ENCODE peak calls at places on chromosomes 6 and 20, in nine cellular contexts. Y is neural progenitor cell, U is cardiac fibroblast, K is GM10248, E is mucosa of descending colon, W is pancreas, D is GM13977, X is lower lobe of right lung, N is body of pancreas. Q is an unnamed sample.

GRCh38 chr20:8457978-8458377 is 325.9 kb downstream of the PLCB1 start:
- DNase-seq in Y (no peak), E (no peak), X (no peak), K (no peak), U (no peak), D (no peak), N (no peak), W (no peak), Q (no peak)

GRCh38 chr20:32336918-32337347 is 21.2 kb upstream of the ASXL1 start:
- DNase-seq in E (peak; percentile 27), D (peak; percentile 53), W (no peak), X (no peak), N (no peak), K (no peak), U (peak; percentile 64), Y (peak; percentile 43), Q (peak; percentile 51)

GRCh38 chr6:51830666-51831065 is 256.7 kb downstream of the PKHD1 start:
- DNase-seq in K (no peak), N (no peak), D (no peak), W (no peak), X (no peak), E (no peak), Y (no peak), U (no peak), Q (peak; percentile 26)

GRCh38 chr20:59749293-59749680 is 144.9 kb downstream of the PHACTR3 start:
- DNase-seq in Y (no peak), X (no peak), U (peak; percentile 24), D (no peak), E (no peak), W (no peak), K (no peak), N (no peak), Q (no peak)

GRCh38 chr6:145112711-145113148 is 622.6 kb downstream of the EPM2A start:
- DNase-seq in K (no peak), E (no peak), W (no peak), N (no peak), D (no peak), X (no peak), U (no peak), Y (no peak), Q (peak; percentile 38)

GRCh38 chr20:12528591-12529041 is 480.2 kb upstream of the SPTLC3 start:
- DNase-seq in K (no peak), W (no peak), E (no peak), U (no peak), D (no peak), Y (peak; percentile 8), N (no peak), X (no peak), Q (no peak)

GRCh38 chr6:135801755-135802154 is 49.7 kb upstream of the PDE7B start:
- DNase-seq in W (no peak), N (no peak), U (no peak), X (no peak), D (no peak), Y (no peak), K (no peak), E (no peak), Q (no peak)

GRCh38 chr6:137798846-137799245 is 68.2 kb upstream of the TNFAIP3 start:
- DNase-seq in U (no peak), Y (no peak), W (no peak), E (no peak), K (no peak), N (no peak), X (no peak), D (no peak), Q (no peak)

GRCh38 chr20:1754306-1754705 is 96.7 kb upstream of the SIRPG start:
- DNase-seq in N (no peak), E (no peak), K (no peak), W (no peak), X (no peak), Y (no peak), U (no peak), D (no peak), Q (no peak)

GRCh38 chr20:3922223-3922982 is 33.2 kb downstream of the PANK2 start:
- DNase-seq in D (no peak), E (no peak), X (peak; percentile 33), N (no peak), W (no peak), K (no peak), Y (no peak), U (no peak), Q (no peak)

GRCh38 chr6:150751296-150751695 is 114.2 kb upstream of the MTHFD1L start:
- DNase-seq in D (no peak), X (no peak), N (no peak), K (no peak), E (no peak), U (no peak), W (no peak), Y (no peak), Q (no peak)

GRCh38 chr6:43924222-43924702 is 154.3 kb downstream of the VEGFA start:
- DNase-seq in K (no peak), X (peak; percentile 56), D (no peak), E (no peak), N (peak; percentile 59), Y (no peak), W (no peak), U (peak; percentile 32), Q (peak; percentile 66)

GRCh38 chr20:10076126-10077080 is 41.6 kb downstream of the ANKEF1 start:
- DNase-seq in U (peak; percentile 38), E (peak; percentile 10), W (peak; percentile 28), K (no peak), N (peak; percentile 65), Y (no peak), X (no peak), D (no peak), Q (peak; percentile 64)

GRCh38 chr6:25835442-25836283 is 3.8 kb upstream of the SLC17A1 start:
- DNase-seq in U (peak; percentile 67), D (no peak), N (no peak), E (no peak), W (no peak), Y (no peak), X (no peak), K (no peak), Q (no peak)

GRCh38 chr20:19699132-19699971 is 58.7 kb upstream of the RIN2 start:
- DNase-seq in W (no peak), N (no peak), E (no peak), K (no peak), Y (no peak), D (no peak), U (peak; percentile 83), X (no peak), Q (peak; percentile 65)

GRCh38 chr20:57899554-57899953 is 189.7 kb upstream of the PMEPA1 start:
- DNase-seq in Y (no peak), W (no peak), U (no peak), N (no peak), K (no peak), E (no peak), X (no peak), D (no peak), Q (no peak)

GRCh38 chr20:10783660-10784336 is 110.0 kb upstream of the JAG1 start:
- DNase-seq in D (no peak), X (no peak), E (peak; percentile 13), W (no peak), Y (no peak), K (no peak), U (peak; percentile 50), N (no peak), Q (no peak)

GRCh38 chr6:71347119-71347518 is 58.5 kb downstream of the OGFRL1 start:
- DNase-seq in X (no peak), Y (no peak), W (no peak), U (no peak), K (no peak), E (no peak), D (no peak), N (no peak), Q (no peak)

GRCh38 chr6:71351190-71351589 is 62.6 kb downstream of the OGFRL1 start:
- DNase-seq in E (no peak), Y (no peak), U (no peak), D (no peak), N (no peak), X (no peak), K (no peak), W (no peak), Q (no peak)

GRCh38 chr6:71346034-71346680 is 57.5 kb downstream of the OGFRL1 start:
- DNase-seq in U (no peak), N (no peak), Y (no peak), D (no peak), K (no peak), E (no peak), X (no peak), W (no peak), Q (no peak)

GRCh38 chr6:71349976-71350615 is 61.5 kb downstream of the OGFRL1 start:
- DNase-seq in K (no peak), D (no peak), W (no peak), N (no peak), X (no peak), U (peak; percentile 85), Y (no peak), E (peak; percentile 8), Q (peak; percentile 13)

GRCh38 chr6:71349395-71349794 is 60.8 kb downstream of the OGFRL1 start:
- DNase-seq in K (peak; percentile 8), D (peak; percentile 9), E (no peak), U (peak; percentile 69), W (no peak), N (no peak), Y (peak; percentile 20), X (no peak), Q (peak; percentile 33)
- TF ChIP-seq CTCF in K (peak; percentile 56), D (peak; percentile 54), E (peak; percentile 39), U (peak; percentile 59), W (peak; percentile 50), N (peak; percentile 62), Y (peak; percentile 78), X (peak; percentile 69), Q (peak; percentile 71)

GRCh38 chr6:110357696-110358535 is at the start of gene METTL24:
- DNase-seq in X (peak; percentile 49), W (peak; percentile 51), N (peak; percentile 64), U (no peak), E (peak; percentile 10), D (peak; percentile 39), K (peak; percentile 20), Y (peak; percentile 70), Q (no peak)
- TF ChIP-seq CTCF in X (no peak), W (no peak), N (peak; percentile 63), U (no peak), E (no peak), D (peak; percentile 10), K (peak; percentile 5), Y (peak; percentile 13), Q (no peak)

GRCh38 chr6:17281100-17281496 is at the start of gene RBM24:
- DNase-seq in D (peak; percentile 40), X (peak; percentile 70), U (peak; percentile 73), E (peak; percentile 82), W (peak; percentile 67), Y (peak; percentile 91), K (peak; percentile 20), N (peak; percentile 73), Q (peak; percentile 34)
- TF ChIP-seq CTCF in D (no peak), X (no peak), U (peak; percentile 39), E (no peak), W (no peak), Y (peak; percentile 40), K (no peak), N (peak; percentile 52), Q (peak; percentile 33)

DNA sequence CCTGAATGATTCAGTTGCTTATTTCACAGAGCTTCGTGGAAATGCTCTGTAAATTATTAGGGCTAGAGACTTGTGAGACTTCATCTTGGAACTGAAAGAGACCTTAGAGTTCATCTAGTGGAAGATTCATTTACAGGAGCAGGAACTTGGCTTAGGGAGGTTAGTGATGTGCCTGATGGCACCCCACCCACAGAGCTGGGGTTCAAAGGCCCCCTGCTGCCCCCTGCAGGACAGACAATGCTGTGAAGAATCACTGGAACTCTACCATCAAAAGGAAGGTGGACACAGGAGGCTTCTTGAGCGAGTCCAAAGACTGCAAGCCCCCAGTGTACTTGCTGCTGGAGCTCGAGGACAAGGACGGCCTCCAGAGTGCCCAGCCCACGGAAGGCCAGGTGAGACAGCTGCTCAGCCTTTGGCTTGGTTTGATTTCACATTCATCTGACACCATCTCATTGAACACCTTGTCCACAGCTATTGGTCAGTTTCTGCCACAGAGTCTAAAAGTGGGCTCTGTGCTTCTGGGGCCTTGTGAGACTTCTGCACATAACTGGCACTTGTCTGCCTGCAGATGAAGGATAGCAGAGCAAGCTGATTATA is 25.1 kb downstream of the MYBL2 start:
- DNase-seq in N (peak; percentile 74), Y (peak; percentile 69), X (no peak), D (peak; percentile 76), W (peak; percentile 46), K (peak; percentile 80), U (peak; percentile 56), E (peak; percentile 86), Q (peak; percentile 65)
- TF ChIP-seq CTCF in N (peak; percentile 51), Y (peak; percentile 69), X (peak; percentile 54), D (peak; percentile 84), W (peak; percentile 34), K (peak; percentile 68), U (peak; percentile 73), E (peak; percentile 14), Q (peak; percentile 76)